ENCODE peak calls at places on chromosomes 7 and 10, in ten cellular contexts. One of them, this sample, is unnamed.

GRCh38 chr7:108140674-108141073 is 10.5 kb upstream of the LAMB4 start:
- DNase-seq in type B pancreatic cell: no peak
- DNase-seq in Caco-2: no peak
- DNase-seq in osteocyte: no peak
- DNase-seq in SK-N-SH: no peak
- DNase-seq in HCT116: no peak
- DNase-seq in mammary epithelial cell: no peak
- DNase-seq in BJ: no peak
- DNase-seq in HL-60: no peak
- DNase-seq in psoas muscle: no peak
- DNase-seq in this sample: no peak

GRCh38 chr10:83919187-83919586 is 220.1 kb upstream of the GHITM start:
- DNase-seq in HL-60: no peak
- DNase-seq in mammary epithelial cell: no peak
- DNase-seq in HCT116: no peak
- DNase-seq in psoas muscle: no peak
- DNase-seq in Caco-2: no peak
- DNase-seq in osteocyte: no peak
- DNase-seq in BJ: no peak
- DNase-seq in SK-N-SH: no peak
- DNase-seq in type B pancreatic cell: no peak
- DNase-seq in this sample: no peak

GRCh38 chr10:116159197-116159596 is 113.8 kb downstream of the GFRA1 start:
- DNase-seq in psoas muscle: no peak
- DNase-seq in HL-60: no peak
- DNase-seq in Caco-2: no peak
- DNase-seq in type B pancreatic cell: no peak
- DNase-seq in SK-N-SH: no peak
- DNase-seq in HCT116: no peak
- DNase-seq in BJ: no peak
- DNase-seq in mammary epithelial cell: no peak
- DNase-seq in osteocyte: no peak
- DNase-seq in this sample: no peak

GRCh38 chr7:107224374-107224773 is 55.6 kb downstream of the HBP1 start:
- DNase-seq in Caco-2: no peak
- DNase-seq in HL-60: no peak
- DNase-seq in BJ: no peak
- DNase-seq in SK-N-SH: no peak
- DNase-seq in osteocyte: no peak
- DNase-seq in type B pancreatic cell: no peak
- DNase-seq in mammary epithelial cell: no peak
- DNase-seq in psoas muscle: no peak
- DNase-seq in HCT116: no peak
- DNase-seq in this sample: no peak

GRCh38 chr10:111974325-111974724 is 209.2 kb downstream of the GPAM start:
- DNase-seq in HCT116: no peak
- DNase-seq in Caco-2: no peak
- DNase-seq in SK-N-SH: no peak
- DNase-seq in osteocyte: no peak
- DNase-seq in psoas muscle: no peak
- DNase-seq in mammary epithelial cell: no peak
- DNase-seq in BJ: no peak
- DNase-seq in type B pancreatic cell: no peak
- DNase-seq in HL-60: no peak
- DNase-seq in this sample: no peak

GRCh38 chr10:121152033-121152432 is 300.9 kb downstream of the WDR11 start:
- DNase-seq in Caco-2: no peak
- DNase-seq in mammary epithelial cell: no peak
- DNase-seq in SK-N-SH: no peak
- DNase-seq in type B pancreatic cell: no peak
- DNase-seq in psoas muscle: no peak
- DNase-seq in osteocyte: no peak
- DNase-seq in HCT116: no peak
- DNase-seq in BJ: no peak
- DNase-seq in HL-60: no peak
- DNase-seq in this sample: no peak

GRCh38 chr7:78635394-78635793 is 818.1 kb downstream of the MAGI2 start:
- DNase-seq in HCT116: no peak
- DNase-seq in osteocyte: no peak
- DNase-seq in HL-60: no peak
- DNase-seq in mammary epithelial cell: no peak
- DNase-seq in type B pancreatic cell: no peak
- DNase-seq in psoas muscle: no peak
- DNase-seq in SK-N-SH: no peak
- DNase-seq in BJ: no peak
- DNase-seq in Caco-2: no peak
- DNase-seq in this sample: no peak

GRCh38 chr10:115918812-115919211 is 354.2 kb downstream of the GFRA1 start:
- DNase-seq in SK-N-SH: no peak
- DNase-seq in HCT116: no peak
- DNase-seq in mammary epithelial cell: no peak
- DNase-seq in psoas muscle: no peak
- DNase-seq in Caco-2: no peak
- DNase-seq in type B pancreatic cell: no peak
- DNase-seq in BJ: no peak
- DNase-seq in HL-60: no peak
- DNase-seq in osteocyte: no peak
- DNase-seq in this sample: no peak

GRCh38 chr7:631291-631711 is 95.2 kb upstream of the DNAAF5 start:
- DNase-seq in HCT116: no peak
- DNase-seq in SK-N-SH: no peak
- DNase-seq in HL-60: no peak
- DNase-seq in BJ: no peak
- DNase-seq in psoas muscle: no peak
- DNase-seq in Caco-2: no peak
- DNase-seq in osteocyte: no peak
- DNase-seq in type B pancreatic cell: no peak
- DNase-seq in mammary epithelial cell: no peak
- DNase-seq in this sample: no peak

GRCh38 chr10:80265740-80266512 is 23.5 kb downstream of the MAT1A start:
- DNase-seq in HCT116: no peak
- DNase-seq in psoas muscle: no peak
- DNase-seq in type B pancreatic cell: no peak
- DNase-seq in Caco-2: no peak
- DNase-seq in SK-N-SH: no peak
- DNase-seq in HL-60: no peak
- DNase-seq in osteocyte: no peak
- DNase-seq in mammary epithelial cell: no peak
- DNase-seq in BJ: no peak
- DNase-seq in this sample: no peak

GRCh38 chr10:79004311-79004710 is 64.5 kb upstream of the ZMIZ1 start:
- DNase-seq in HL-60: no peak
- DNase-seq in SK-N-SH: no peak
- DNase-seq in psoas muscle: no peak
- DNase-seq in Caco-2: no peak
- DNase-seq in BJ: no peak
- DNase-seq in type B pancreatic cell: no peak
- DNase-seq in mammary epithelial cell: peak
- DNase-seq in HCT116: no peak
- DNase-seq in osteocyte: no peak
- DNase-seq in this sample: no peak

GRCh38 chr7:150738092-150739044 is 1.1 kb downstream of the GIMAP5 start:
- DNase-seq in BJ: no peak
- DNase-seq in psoas muscle: no peak
- DNase-seq in type B pancreatic cell: no peak
- DNase-seq in mammary epithelial cell: peak
- DNase-seq in osteocyte: no peak
- DNase-seq in HL-60: no peak
- DNase-seq in Caco-2: no peak
- DNase-seq in SK-N-SH: no peak
- DNase-seq in HCT116: peak
- DNase-seq in this sample: no peak

GRCh38 chr7:150737265-150738055 is at the start of gene GIMAP5:
- DNase-seq in type B pancreatic cell: no peak
- DNase-seq in Caco-2: no peak
- DNase-seq in mammary epithelial cell: no peak
- DNase-seq in HL-60: no peak
- DNase-seq in psoas muscle: no peak
- DNase-seq in BJ: no peak
- DNase-seq in osteocyte: no peak
- DNase-seq in HCT116: no peak
- DNase-seq in SK-N-SH: no peak
- DNase-seq in this sample: no peak

GRCh38 chr7:150736864-150737263 is 354 bp upstream of the GIMAP5 start:
- DNase-seq in Caco-2: no peak
- DNase-seq in osteocyte: no peak
- DNase-seq in psoas muscle: no peak
- DNase-seq in HCT116: no peak
- DNase-seq in BJ: no peak
- DNase-seq in type B pancreatic cell: no peak
- DNase-seq in HL-60: no peak
- DNase-seq in mammary epithelial cell: no peak
- DNase-seq in SK-N-SH: no peak
- DNase-seq in this sample: no peak

GRCh38 chr7:150740053-150740452 is 2.8 kb downstream of the GIMAP5 start:
- DNase-seq in BJ: no peak
- DNase-seq in SK-N-SH: no peak
- DNase-seq in psoas muscle: no peak
- DNase-seq in HCT116: no peak
- DNase-seq in type B pancreatic cell: no peak
- DNase-seq in mammary epithelial cell: peak
- DNase-seq in Caco-2: no peak
- DNase-seq in osteocyte: no peak
- DNase-seq in HL-60: peak
- DNase-seq in this sample: no peak

GRCh38 chr7:150739045-150739432 is 1.8 kb downstream of the GIMAP5 start:
- DNase-seq in HCT116: no peak
- DNase-seq in HL-60: no peak
- DNase-seq in mammary epithelial cell: no peak
- DNase-seq in BJ: no peak
- DNase-seq in osteocyte: no peak
- DNase-seq in psoas muscle: no peak
- DNase-seq in type B pancreatic cell: no peak
- DNase-seq in SK-N-SH: no peak
- DNase-seq in Caco-2: no peak
- DNase-seq in this sample: no peak
- TF ChIP-seq CTCF in HCT116: no peak
- TF ChIP-seq CTCF in HL-60: no peak
- TF ChIP-seq CTCF in mammary epithelial cell: peak
- TF ChIP-seq CTCF in BJ: no peak
- TF ChIP-seq CTCF in osteocyte: no peak
- TF ChIP-seq CTCF in psoas muscle: no peak
- TF ChIP-seq CTCF in type B pancreatic cell: no peak
- TF ChIP-seq CTCF in SK-N-SH: no peak
- TF ChIP-seq CTCF in Caco-2: peak
- TF ChIP-seq CTCF in this sample: no peak

GRCh38 chr7:51426163-51426562 is 109.6 kb upstream of the COBL start:
- DNase-seq in SK-N-SH: no peak
- DNase-seq in mammary epithelial cell: no peak
- DNase-seq in osteocyte: no peak
- DNase-seq in Caco-2: no peak
- DNase-seq in psoas muscle: no peak
- DNase-seq in type B pancreatic cell: no peak
- DNase-seq in HL-60: no peak
- DNase-seq in BJ: no peak
- DNase-seq in HCT116: no peak
- DNase-seq in this sample: no peak

GRCh38 chr7:51430480-51431086 is 114.0 kb upstream of the COBL start:
- DNase-seq in HCT116: peak
- DNase-seq in Caco-2: peak
- DNase-seq in BJ: no peak
- DNase-seq in mammary epithelial cell: peak
- DNase-seq in osteocyte: no peak
- DNase-seq in SK-N-SH: peak
- DNase-seq in HL-60: peak
- DNase-seq in psoas muscle: no peak
- DNase-seq in type B pancreatic cell: no peak
- DNase-seq in this sample: no peak

DNA sequence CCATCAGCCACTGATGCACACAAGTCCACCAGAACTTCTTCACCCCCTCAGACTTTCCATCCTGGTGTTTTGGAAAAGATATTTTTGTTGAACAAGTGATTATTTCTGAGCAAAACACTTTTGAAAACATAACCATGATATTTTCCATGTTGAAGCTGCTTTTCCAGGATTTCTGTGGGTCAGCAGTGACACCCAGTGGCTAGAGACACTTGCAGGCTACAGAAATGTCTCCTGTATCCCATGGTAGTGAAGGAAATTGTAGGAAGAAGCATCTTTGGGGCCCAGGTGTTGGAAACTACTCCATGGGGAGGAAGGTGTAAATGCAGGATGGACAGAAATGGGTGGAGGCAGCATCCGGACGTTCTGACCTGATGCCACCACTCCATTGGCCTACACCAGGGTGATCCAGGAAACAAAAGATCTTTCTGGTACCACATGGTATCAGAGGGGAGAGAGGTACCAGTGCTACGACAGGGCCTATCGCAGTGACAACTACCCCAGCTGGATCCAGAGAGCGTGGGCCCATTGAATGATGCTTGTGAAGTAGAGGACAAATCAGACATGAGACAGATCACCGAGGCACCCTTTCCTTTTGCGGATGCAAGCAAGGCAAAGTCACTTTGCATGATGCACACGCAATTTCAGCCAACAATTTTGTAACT is 111.7 kb upstream of the COBL start:
- DNase-seq in HCT116: peak
- DNase-seq in mammary epithelial cell: no peak
- DNase-seq in psoas muscle: no peak
- DNase-seq in BJ: no peak
- DNase-seq in SK-N-SH: no peak
- DNase-seq in osteocyte: no peak
- DNase-seq in type B pancreatic cell: no peak
- DNase-seq in HL-60: no peak
- DNase-seq in Caco-2: no peak
- DNase-seq in this sample: no peak
- TF ChIP-seq CTCF in HCT116: peak
- TF ChIP-seq CTCF in mammary epithelial cell: peak
- TF ChIP-seq CTCF in psoas muscle: no peak
- TF ChIP-seq CTCF in BJ: peak
- TF ChIP-seq CTCF in SK-N-SH: peak
- TF ChIP-seq CTCF in osteocyte: no peak
- TF ChIP-seq CTCF in type B pancreatic cell: peak
- TF ChIP-seq CTCF in HL-60: no peak
- TF ChIP-seq CTCF in Caco-2: peak
- TF ChIP-seq CTCF in this sample: no peak

DNA sequence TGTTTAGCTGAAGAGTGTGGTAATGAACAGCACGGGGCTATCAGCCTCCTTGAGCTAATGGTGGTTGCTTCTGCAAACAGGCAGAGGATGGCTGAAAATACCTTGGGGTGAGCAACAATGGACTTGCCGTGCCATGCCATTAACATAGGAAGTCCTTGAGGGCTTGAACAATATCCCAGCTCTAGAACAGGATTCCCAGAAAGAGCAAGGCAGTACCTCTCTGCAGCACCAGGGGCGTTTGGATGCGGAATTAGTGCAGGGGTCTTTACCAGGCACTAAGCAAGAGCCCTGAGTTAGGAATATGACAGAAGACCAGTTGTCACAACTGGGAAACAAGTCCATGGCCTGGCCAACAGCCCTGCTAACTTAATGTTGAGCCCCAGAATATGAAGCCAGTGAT is 143.2 kb upstream of the COBL start:
- DNase-seq in BJ: no peak
- DNase-seq in osteocyte: no peak
- DNase-seq in Caco-2: no peak
- DNase-seq in psoas muscle: no peak
- DNase-seq in HL-60: no peak
- DNase-seq in type B pancreatic cell: no peak
- DNase-seq in SK-N-SH: no peak
- DNase-seq in mammary epithelial cell: no peak
- DNase-seq in HCT116: no peak
- DNase-seq in this sample: no peak
- TF ChIP-seq CTCF in BJ: no peak
- TF ChIP-seq CTCF in osteocyte: no peak
- TF ChIP-seq CTCF in Caco-2: no peak
- TF ChIP-seq CTCF in psoas muscle: no peak
- TF ChIP-seq CTCF in HL-60: no peak
- TF ChIP-seq CTCF in type B pancreatic cell: no peak
- TF ChIP-seq CTCF in SK-N-SH: no peak
- TF ChIP-seq CTCF in mammary epithelial cell: no peak
- TF ChIP-seq CTCF in HCT116: peak
- TF ChIP-seq CTCF in this sample: no peak

GRCh38 chr10:67884842-67885680 is 605 bp downstream of the SIRT1 start:
- DNase-seq in mammary epithelial cell: peak
- DNase-seq in HCT116: peak
- DNase-seq in type B pancreatic cell: peak
- DNase-seq in HL-60: peak
- DNase-seq in Caco-2: peak
- DNase-seq in psoas muscle: peak
- DNase-seq in SK-N-SH: peak
- DNase-seq in BJ: peak
- DNase-seq in osteocyte: peak
- DNase-seq in this sample: peak
- TF ChIP-seq CTCF in mammary epithelial cell: no peak
- TF ChIP-seq CTCF in HCT116: no peak
- TF ChIP-seq CTCF in type B pancreatic cell: no peak
- TF ChIP-seq CTCF in HL-60: no peak
- TF ChIP-seq CTCF in Caco-2: peak
- TF ChIP-seq CTCF in psoas muscle: no peak
- TF ChIP-seq CTCF in SK-N-SH: no peak
- TF ChIP-seq CTCF in BJ: no peak
- TF ChIP-seq CTCF in osteocyte: no peak
- TF ChIP-seq CTCF in this sample: no peak

This sample was measured in CD14-positive monocyte.